ENCODE peak calls at places on chromosomes 12 and 14, in five cellular contexts. U is SIG-M5; L is posterior cingulate gyrus; A is thyroid gland; O is CD4-positive, CD25-positive, alpha-beta regulatory T cell. C is an unnamed sample.
A peak's percentile ranks its signal among the peaks of the same experiment; 100 is the strongest.

GRCh38 chr12:27555316-27555715 is 31.3 kb downstream of the PPFIBP1 start:
- DNase-seq in O (no peak), A (no peak), L (no peak), U (no peak), C (no peak)

GRCh38 chr12:59383426-59383822 is 212.4 kb upstream of the SLC16A7 start:
- DNase-seq in A (no peak), U (no peak), L (no peak), O (no peak), C (no peak)

GRCh38 chr12:52980773-52981423 is 25.4 kb upstream of the EIF4B start:
- DNase-seq in L (peak; percentile 95), O (peak; percentile 88), A (peak; percentile 97), U (peak; percentile 38), C (peak; percentile 94)

GRCh38 chr12:1117371-1117770 is 126.3 kb downstream of the ERC1 start:
- DNase-seq in L (no peak), A (no peak), O (no peak), U (no peak), C (peak; percentile 68)

GRCh38 chr12:123401753-123402683 is 18.1 kb downstream of the KMT5A start:
- DNase-seq in O (no peak), A (no peak), L (no peak), U (no peak), C (no peak)

GRCh38 chr12:120719072-120719471 is 6.6 kb upstream of the ACADS start:
- DNase-seq in O (peak; percentile 37), U (no peak), L (no peak), A (no peak), C (no peak)

GRCh38 chr12:5078423-5078822 is 34.7 kb downstream of the KCNA5 start:
- DNase-seq in L (no peak), U (no peak), O (no peak), A (peak; percentile 93), C (no peak)

GRCh38 chr12:47991106-47991550 is 13.1 kb downstream of the COL2A1 start:
- DNase-seq in L (peak; percentile 35), O (no peak), U (no peak), A (no peak), C (no peak)

GRCh38 chr12:104219361-104219892 is 3.8 kb downstream of the TXNRD1 start:
- DNase-seq in O (peak; percentile 21), A (no peak), U (no peak), L (no peak), C (peak; percentile 97)

GRCh38 chr12:15956413-15957185 is 45.5 kb downstream of the DERA start:
- DNase-seq in A (peak; percentile 51), U (no peak), O (no peak), L (no peak), C (no peak)

GRCh38 chr12:124319368-124320050 is 24.6 kb downstream of the RFLNA start:
- DNase-seq in U (no peak), A (no peak), O (no peak), L (no peak), C (no peak)

GRCh38 chr12:67943295-67943892 is 45.9 kb upstream of the IFNG-AS1 start:
- DNase-seq in O (peak; percentile 69), L (no peak), U (no peak), A (peak; percentile 69), C (peak; percentile 83)

GRCh38 chr14:61226015-61226654 is 55.0 kb downstream of the TMEM30B start:
- DNase-seq in U (no peak), L (no peak), A (no peak), O (peak; percentile 36), C (no peak)

GRCh38 chr14:63650336-63650952 is 8.8 kb upstream of the WDR89 start:
- DNase-seq in L (no peak), A (peak; percentile 79), O (peak; percentile 95), U (no peak), C (no peak)

GRCh38 chr12:121295123-121295745 is 1.3 kb downstream of the CAMKK2 start:
- DNase-seq in O (peak; percentile 21), U (no peak), A (no peak), L (no peak), C (peak; percentile 7)

GRCh38 chr14:77991128-77991772 is 178.9 kb upstream of the NRXN3 start:
- DNase-seq in A (peak; percentile 43), L (no peak), O (peak; percentile 14), U (no peak), C (no peak)

GRCh38 chr14:32134448-32135070 is 57.5 kb downstream of the ARHGAP5 start:
- DNase-seq in U (no peak), A (no peak), L (no peak), O (no peak), C (peak; percentile 74)

GRCh38 chr12:55839345-55840140 is 3.2 kb downstream of the MMP19 start:
- DNase-seq in L (no peak), O (no peak), U (no peak), A (no peak), C (no peak)

GRCh38 chr12:57745485-57745881 is 644 bp downstream of the TSPAN31 start:
- DNase-seq in U (no peak), A (no peak), L (no peak), O (no peak), C (peak; percentile 27)

GRCh38 chr12:51171884-51172514 is 936 bp downstream of the TFCP2 start:
- DNase-seq in U (no peak), O (peak; percentile 38), A (peak; percentile 10), L (no peak), C (peak; percentile 47)